ENCODE peak calls at places on chromosomes 16 and 17, in four cellular contexts. H is GM12878, R is K562, D is HepG2. B is an unnamed sample.
A peak's percentile ranks its signal among the peaks of the same experiment; 100 is the strongest.

GRCh38 chr16:88617268-88618031 is 20.9 kb upstream of the IL17C start:
- DNase-seq in H (no peak), R (peak; percentile 74), D (no peak), B (no peak)

GRCh38 chr17:70166571-70166970 is 2.8 kb upstream of the KCNJ2 start:
- DNase-seq in H (no peak), R (no peak), D (no peak), B (no peak)

GRCh38 chr17:72715906-72716572 is 376.4 kb downstream of the SLC39A11 start:
- DNase-seq in H (no peak), R (no peak), D (peak; percentile 94), B (no peak)

GRCh38 chr17:51769231-51769630 is 389.3 kb downstream of the CA10 start:
- DNase-seq in H (no peak), R (no peak), D (no peak), B (no peak)

GRCh38 chr17:1108560-1108809 is 71.3 kb downstream of the ABR start:
- DNase-seq in H (no peak), R (no peak), D (no peak), B (peak; percentile 46)

GRCh38 chr16:84341533-84342295 is 26.6 kb upstream of the ATP2C2 start:
- DNase-seq in H (no peak), R (no peak), D (no peak), B (no peak)

GRCh38 chr17:41315814-41316430 is 412 bp upstream of the KRTAP17-1 start:
- DNase-seq in H (no peak), R (no peak), D (no peak), B (no peak)

GRCh38 chr17:9705745-9706144 is 60.4 kb downstream of the USP43 start:
- DNase-seq in H (no peak), R (no peak), D (no peak), B (no peak)

GRCh38 chr16:15055141-15056053 is 477 bp downstream of the NTAN1 start:
- DNase-seq in H (no peak), R (peak; percentile 27), D (peak; percentile 34), B (peak; percentile 69)

GRCh38 chr17:78747479-78747878 is 34.6 kb downstream of the CYTH1 start:
- DNase-seq in H (no peak), R (no peak), D (no peak), B (no peak)

GRCh38 chr17:80374732-80375118 is 40.2 kb upstream of the ENDOV start:
- DNase-seq in H (no peak), R (no peak), D (no peak), B (no peak)

GRCh38 chr17:17710728-17711541 is 29.7 kb downstream of the RAI1 start:
- DNase-seq in H (no peak), R (no peak), D (peak; percentile 94), B (peak; percentile 78)

GRCh38 chr17:63547083-63547523 is 3.2 kb upstream of the DCAF7 start:
- DNase-seq in H (no peak), R (no peak), D (no peak), B (no peak)

GRCh38 chr16:58511933-58512815 is 3.1 kb upstream of the SETD6 start:
- DNase-seq in H (no peak), R (peak; percentile 64), D (peak; percentile 75), B (peak; percentile 93)

GRCh38 chr17:29524692-29525091 is 42.1 kb downstream of the ABHD15 start:
- DNase-seq in H (no peak), R (no peak), D (no peak), B (no peak)

GRCh38 chr16:57536306-57537193 is at the start of gene CCDC102A:
- DNase-seq in H (no peak), R (peak; percentile 70), D (no peak), B (peak; percentile 62)

GRCh38 chr17:74040291-74040690 is 163.2 kb upstream of the RPL38 start:
- DNase-seq in H (no peak), R (no peak), D (no peak), B (no peak)

GRCh38 chr17:64063766-64064224 is 43.4 kb upstream of the ICAM2 start:
- DNase-seq in H (no peak), R (peak; percentile 57), D (peak; percentile 48), B (peak; percentile 84)

GRCh38 chr16:81204794-81205680 is 33.5 kb upstream of the BCO1 start:
- DNase-seq in H (peak; percentile 11), R (peak; percentile 57), D (peak; percentile 61), B (no peak)

GRCh38 chr17:42010898-42011516 is 6.2 kb downstream of the DNAJC7 start:
- DNase-seq in H (no peak), R (peak; percentile 95), D (peak; percentile 52), B (no peak)

GRCh38 chr16:74521691-74522090 is 85.2 kb downstream of the GLG1 start:
- DNase-seq in H (no peak), R (no peak), D (no peak), B (no peak)

GRCh38 chr16:84963046-84963445 is 48.3 kb downstream of the ZDHHC7 start:
- DNase-seq in H (no peak), R (no peak), D (no peak), B (no peak)

GRCh38 chr17:55301521-55302406 is 37.0 kb downstream of the HLF start:
- DNase-seq in H (no peak), R (peak; percentile 19), D (peak; percentile 99), B (no peak)

GRCh38 chr17:75652341-75652740 is 14.6 kb downstream of the RECQL5 start:
- DNase-seq in H (no peak), R (no peak), D (no peak), B (no peak)

GRCh38 chr16:25747160-25747758 is 55.5 kb downstream of the HS3ST4 start:
- DNase-seq in H (no peak), R (peak; percentile 20), D (no peak), B (peak; percentile 70)
- TF ChIP-seq ESRRA in H (no peak), R (no peak), D (no peak), B (no peak)

GRCh38 chr17:4516740-4517139 is 18.1 kb downstream of the SPNS2 start:
- DNase-seq in H (no peak), R (no peak), D (no peak), B (no peak)

GRCh38 chr17:4513113-4514032 is 14.7 kb downstream of the SPNS2 start:
- DNase-seq in H (no peak), R (no peak), D (no peak), B (no peak)

GRCh38 chr17:4514779-4515178 is 16.1 kb downstream of the SPNS2 start:
- DNase-seq in H (no peak), R (no peak), D (no peak), B (no peak)

GRCh38 chr17:4514206-4514605 is 15.5 kb downstream of the SPNS2 start:
- DNase-seq in H (no peak), R (no peak), D (no peak), B (no peak)

GRCh38 chr17:4515501-4515900 is 16.8 kb downstream of the SPNS2 start:
- DNase-seq in H (no peak), R (no peak), D (no peak), B (no peak)
- TF ChIP-seq SP1 in H (no peak), R (no peak), D (no peak), B (no peak)

GRCh38 chr16:6884002-6884401 is 448.6 kb upstream of the RBFOX1 start:
- DNase-seq in H (no peak), R (no peak), D (no peak), B (no peak)
- TF ChIP-seq ESRRA in H (no peak), R (no peak), D (no peak), B (no peak)

DNA sequence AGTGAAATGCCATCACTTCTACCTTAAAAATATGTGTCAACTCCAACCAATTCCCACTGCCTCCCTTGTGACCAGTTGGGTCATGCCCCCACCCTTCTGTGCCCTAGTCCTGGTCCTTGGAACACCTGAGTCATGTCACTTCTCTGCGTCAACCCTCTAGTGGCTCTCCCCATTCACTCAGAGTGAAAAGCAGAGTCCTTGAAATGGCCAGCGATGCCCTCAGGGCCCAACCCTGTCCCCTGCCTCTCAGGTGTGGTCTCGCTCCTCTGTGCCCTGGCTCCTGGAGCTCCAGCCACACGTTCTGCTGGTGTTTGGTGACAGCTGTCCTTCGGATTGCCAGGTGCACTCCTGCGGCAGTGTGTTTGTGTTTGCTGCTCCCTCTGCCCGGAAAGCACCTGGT is 89.2 kb downstream of the SPECC1 start:
- DNase-seq in H (no peak), R (no peak), D (no peak), B (no peak)
- TF ChIP-seq SP1 in H (no peak), R (no peak), D (no peak), B (no peak)

GRCh38 chr16:71675380-71675779 is 49.1 kb downstream of the PHLPP2 start:
- DNase-seq in H (no peak), R (no peak), D (no peak), B (no peak)

GRCh38 chr16:71673190-71673956 is 47.4 kb downstream of the MARVELD3 start:
- DNase-seq in H (no peak), R (no peak), D (no peak), B (no peak)

GRCh38 chr16:71676236-71676635 is 48.3 kb downstream of the PHLPP2 start:
- DNase-seq in H (no peak), R (no peak), D (no peak), B (no peak)

GRCh38 chr16:71672125-71672524 is 46.1 kb downstream of the MARVELD3 start:
- DNase-seq in H (no peak), R (no peak), D (no peak), B (no peak)

DNA sequence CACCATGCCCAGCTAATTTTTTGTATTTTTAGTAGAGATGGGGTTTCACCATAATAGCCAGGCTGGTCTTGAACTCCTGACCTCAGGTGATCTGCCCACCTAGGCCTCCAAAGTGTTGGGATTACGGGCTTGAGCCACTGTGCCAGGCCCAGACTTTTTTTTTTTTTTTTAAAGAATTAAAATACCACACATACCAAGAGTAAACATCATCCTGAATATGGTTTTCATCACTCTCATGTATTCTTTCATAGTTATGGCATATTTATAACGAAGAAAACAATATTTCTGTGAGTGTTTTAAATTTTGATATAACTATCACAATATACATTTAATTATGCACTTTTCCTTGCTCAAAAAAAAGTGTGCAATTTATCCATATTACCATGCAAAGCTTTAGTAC is 48.2 kb downstream of the MARVELD3 start:
- DNase-seq in H (no peak), R (no peak), D (no peak), B (no peak)
- TF ChIP-seq ESRRA in H (no peak), R (no peak), D (no peak), B (no peak)

GRCh38 chr16:8928467-8928957 is 35.2 kb downstream of the USP7 start:
- DNase-seq in H (peak; percentile 59), R (no peak), D (no peak), B (no peak)
- TF ChIP-seq SP1 in H (no peak), R (no peak), D (no peak), B (no peak)

B was measured in WTC11.